ENCODE peak calls at places on chromosomes 7 and 10, in seven cellular contexts. V, T, H, O, Y, K and U are unnamed samples.
A peak's percentile ranks its signal among the peaks of the same experiment; 100 is the strongest.

GRCh38 chr7:22443370-22444180 is 56.4 kb downstream of the STEAP1B start:
- DNase-seq in V (no peak), T (no peak), H (peak; percentile 35), O (no peak), Y (no peak), K (no peak), U (no peak)

GRCh38 chr7:47587389-47587788 is 5.5 kb upstream of the TNS3 start:
- DNase-seq in V (no peak), T (no peak), H (no peak), O (no peak), Y (no peak), K (no peak), U (no peak)

GRCh38 chr10:84205049-84205852 is 10.9 kb downstream of the CDHR1 start:
- DNase-seq in V (peak; percentile 69), T (peak; percentile 34), H (peak; percentile 18), O (peak; percentile 70), Y (peak; percentile 50), K (no peak), U (peak; percentile 44)

GRCh38 chr7:76108540-76109233 is 60.8 kb downstream of the MDH2 start:
- DNase-seq in V (no peak), T (no peak), H (peak; percentile 24), O (peak; percentile 4), Y (no peak), K (no peak), U (peak; percentile 75)

GRCh38 chr10:130141878-130142277 is 5.7 kb downstream of the GLRX3 start:
- DNase-seq in V (no peak), T (no peak), H (no peak), O (peak; percentile 52), Y (no peak), K (no peak), U (no peak)

GRCh38 chr7:727806-728460 is 852 bp upstream of the PRKAR1B start:
- DNase-seq in V (no peak), T (no peak), H (peak; percentile 38), O (peak; percentile 54), Y (no peak), K (no peak), U (peak; percentile 37)

GRCh38 chr10:49504528-49504927 is 34.4 kb downstream of the ERCC6 start:
- DNase-seq in V (no peak), T (no peak), H (no peak), O (no peak), Y (no peak), K (no peak), U (no peak)

GRCh38 chr7:20146461-20146860 is 70.7 kb downstream of the MACC1 start:
- DNase-seq in V (no peak), T (no peak), H (peak; percentile 50), O (no peak), Y (no peak), K (no peak), U (peak; percentile 37)

GRCh38 chr7:125516194-125516593 is 586.6 kb upstream of the POT1 start:
- DNase-seq in V (no peak), T (no peak), H (no peak), O (no peak), Y (no peak), K (no peak), U (no peak)

GRCh38 chr7:7173956-7174632 is 8.2 kb upstream of the C1GALT1 start:
- DNase-seq in V (no peak), T (peak; percentile 30), H (no peak), O (no peak), Y (no peak), K (no peak), U (no peak)

GRCh38 chr10:72272689-72273409 is 875 bp upstream of the DDIT4 start:
- DNase-seq in V (peak; percentile 93), T (peak; percentile 98), H (peak; percentile 97), O (peak; percentile 99), Y (peak; percentile 69), K (peak; percentile 80), U (peak; percentile 99)

GRCh38 chr10:49539320-49539885 is 482 bp upstream of the ERCC6 start:
- DNase-seq in V (peak; percentile 43), T (peak; percentile 37), H (peak; percentile 52), O (peak; percentile 48), Y (peak; percentile 45), K (no peak), U (no peak)

GRCh38 chr10:1678084-1678483 is 59.2 kb downstream of the ADARB2 start:
- DNase-seq in V (no peak), T (no peak), H (no peak), O (no peak), Y (no peak), K (no peak), U (no peak)

GRCh38 chr7:40700653-40701475 is 566.1 kb downstream of the SUGCT start:
- DNase-seq in V (peak; percentile 36), T (no peak), H (peak; percentile 23), O (peak; percentile 30), Y (no peak), K (no peak), U (no peak)

GRCh38 chr7:40232242-40232929 is 97.6 kb downstream of the SUGCT start:
- DNase-seq in V (no peak), T (no peak), H (peak; percentile 80), O (peak; percentile 42), Y (peak; percentile 26), K (no peak), U (peak; percentile 70)

GRCh38 chr7:78039791-78040776 is 241.5 kb downstream of the PHTF2 start:
- DNase-seq in V (peak; percentile 81), T (peak; percentile 37), H (no peak), O (peak; percentile 70), Y (peak; percentile 37), K (peak; percentile 51), U (no peak)

GRCh38 chr10:130109796-130110235 is 814 bp downstream of the C10orf143 start:
- DNase-seq in V (peak; percentile 75), T (peak; percentile 90), H (peak; percentile 85), O (peak; percentile 94), Y (peak; percentile 88), K (peak; percentile 47), U (peak; percentile 87)

GRCh38 chr7:894927-895450 is 18.6 kb downstream of the GET4 start:
- DNase-seq in V (no peak), T (no peak), H (no peak), O (no peak), Y (no peak), K (no peak), U (no peak)

GRCh38 chr10:125084191-125085186 is 75.9 kb downstream of the CTBP2 start:
- DNase-seq in V (peak; percentile 81), T (peak; percentile 62), H (peak; percentile 97), O (peak; percentile 97), Y (no peak), K (peak; percentile 38), U (peak; percentile 94)

GRCh38 chr7:133735222-133735621 is 391.9 kb upstream of the LRGUK start:
- DNase-seq in V (no peak), T (no peak), H (peak; percentile 88), O (no peak), Y (no peak), K (no peak), U (peak; percentile 41)

GRCh38 chr7:148153611-148154010 is 437.0 kb upstream of the C7orf33 start:
- DNase-seq in V (no peak), T (no peak), H (no peak), O (no peak), Y (no peak), K (no peak), U (peak; percentile 7)

GRCh38 chr7:157928808-157929425 is 592.1 kb downstream of the DNAJB6 start:
- DNase-seq in V (no peak), T (no peak), H (no peak), O (no peak), Y (no peak), K (no peak), U (no peak)
- H2BK120ac ChIP-seq in V (no peak overlapping the region), T (no peak overlapping the region), H (no peak overlapping the region), O (no peak overlapping the region), Y (no peak overlapping the region), K (no peak overlapping the region), U (no peak overlapping the region)

GRCh38 chr7:150357771-150358427 is 10.7 kb upstream of the REPIN1 start:
- DNase-seq in V (no peak), T (no peak), H (no peak), O (peak; percentile 57), Y (no peak), K (no peak), U (peak; percentile 80)

GRCh38 chr7:150358433-150358832 is 10.2 kb upstream of the REPIN1 start:
- DNase-seq in V (no peak), T (no peak), H (no peak), O (no peak), Y (no peak), K (no peak), U (no peak)

GRCh38 chr7:150356265-150356897 is 12.2 kb upstream of the REPIN1 start:
- DNase-seq in V (no peak), T (no peak), H (peak; percentile 33), O (peak; percentile 69), Y (peak; percentile 51), K (no peak), U (peak; percentile 71)

GRCh38 chr7:150355666-150356059 is 13.0 kb upstream of the REPIN1 start:
- DNase-seq in V (no peak), T (no peak), H (no peak), O (no peak), Y (no peak), K (no peak), U (no peak)

GRCh38 chr7:150357277-150357676 is 11.3 kb upstream of the REPIN1 start:
- DNase-seq in V (no peak), T (no peak), H (no peak), O (no peak), Y (no peak), K (no peak), U (peak; percentile 86)
- H3K4me2 ChIP-seq in V (no peak overlapping the region), T (no peak overlapping the region), H (no peak overlapping the region), O (no peak overlapping the region), Y (no peak overlapping the region), K (no peak overlapping the region), U (no peak overlapping the region)

DNA sequence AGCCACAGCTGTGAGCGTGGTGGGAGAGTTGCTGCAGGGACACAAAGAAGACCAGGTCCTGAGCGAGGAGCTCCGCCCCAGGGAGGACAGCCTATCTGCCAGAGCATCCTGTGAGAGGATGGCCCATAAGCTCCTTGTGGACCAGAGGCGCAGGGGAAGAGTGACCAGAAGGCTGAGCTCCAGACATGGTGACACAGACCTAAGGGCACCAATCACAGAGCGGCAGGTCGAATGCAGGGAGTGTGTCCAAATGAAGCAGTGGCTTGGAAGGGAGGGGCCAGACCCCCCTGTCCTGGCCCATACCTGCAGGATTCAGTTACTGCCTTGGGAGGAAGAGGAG is 135.8 kb upstream of the TMEM72 start:
- DNase-seq in V (no peak), T (no peak), H (no peak), O (no peak), Y (no peak), K (no peak), U (no peak)
- H2BK120ac ChIP-seq in V (no peak overlapping the region), T (no peak overlapping the region), H (no peak overlapping the region), O (no peak overlapping the region), Y (peak overlapping the region; percentile 68), K (no peak overlapping the region), U (no peak overlapping the region)

DNA sequence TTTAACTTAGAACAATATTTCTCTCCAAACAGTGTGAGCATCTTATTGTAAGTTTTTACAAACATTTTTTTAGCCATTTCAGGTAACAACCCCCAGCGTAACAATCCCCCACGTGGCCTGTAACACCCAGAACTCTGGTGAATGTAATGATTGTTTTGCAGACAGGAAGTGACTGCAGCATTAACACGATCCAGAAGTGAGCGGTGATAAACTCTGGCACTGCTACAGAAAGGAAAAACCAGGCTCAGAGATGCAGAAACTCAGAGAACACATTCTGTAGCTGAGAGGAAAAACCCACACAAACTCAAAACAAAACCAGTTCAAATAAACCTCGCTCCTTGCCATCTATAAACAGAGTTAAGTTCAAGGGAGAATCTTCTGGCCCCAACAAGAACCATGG is 285.7 kb downstream of the FGFR2 start:
- DNase-seq in V (no peak), T (no peak), H (no peak), O (peak; percentile 32), Y (no peak), K (no peak), U (no peak)
- H3K4me2 ChIP-seq in V (no peak overlapping the region), T (no peak overlapping the region), H (no peak overlapping the region), O (no peak overlapping the region), Y (no peak overlapping the region), K (no peak overlapping the region), U (no peak overlapping the region)

GRCh38 chr7:30249316-30249715 is 35.1 kb upstream of the ZNRF2 start:
- DNase-seq in V (no peak), T (no peak), H (no peak), O (no peak), Y (no peak), K (no peak), U (no peak)
- H2BK120ac ChIP-seq in V (no peak overlapping the region), T (no peak overlapping the region), H (no peak overlapping the region), O (no peak overlapping the region), Y (no peak overlapping the region), K (no peak overlapping the region), U (no peak overlapping the region)